ENCODE peak calls at places on chromosomes 12 and 14, in seven cellular contexts. H is stomach; R is GM12865; C is Peyer's patch; Y is K562; X is CD4-positive, alpha-beta memory T cell; P is HAP-1. E is an unnamed sample.

GRCh38 chr12:11797317-11797913 is 147.9 kb downstream of the ETV6 start:
- DNase-seq in H (peak), R (no peak), C (no peak), Y (no peak), X (no peak), P (no peak), E (no peak)

GRCh38 chr12:8048906-8049305 is 16.4 kb downstream of the FOXJ2 start:
- DNase-seq in H (no peak), R (no peak), C (no peak), Y (no peak), X (no peak), P (no peak), E (no peak)

GRCh38 chr12:68871899-68872298 is 61.1 kb downstream of the CPM start:
- DNase-seq in H (no peak), R (peak), C (no peak), Y (no peak), X (no peak), P (peak), E (peak)

GRCh38 chr12:117540011-117540410 is 178.6 kb upstream of the NOS1 start:
- DNase-seq in H (no peak), R (no peak), C (no peak), Y (no peak), X (no peak), P (no peak), E (no peak)

GRCh38 chr14:89926709-89927108 is 27.8 kb downstream of the EFCAB11 start:
- DNase-seq in H (no peak), R (no peak), C (no peak), Y (no peak), X (no peak), P (no peak), E (no peak)

GRCh38 chr12:65470261-65470660 is 191.8 kb downstream of the MSRB3 start:
- DNase-seq in H (no peak), R (no peak), C (no peak), Y (no peak), X (no peak), P (no peak), E (no peak)

GRCh38 chr12:41777064-41777790 is 367.4 kb downstream of the GXYLT1 start:
- DNase-seq in H (no peak), R (no peak), C (no peak), Y (no peak), X (no peak), P (no peak), E (no peak)

GRCh38 chr14:103685276-103686211 is 29.7 kb downstream of the XRCC3 start:
- DNase-seq in H (no peak), R (no peak), C (no peak), Y (no peak), X (no peak), P (no peak), E (no peak)

GRCh38 chr12:115828151-115828550 is 449.3 kb downstream of the MED13L start:
- DNase-seq in H (no peak), R (no peak), C (no peak), Y (no peak), X (no peak), P (no peak), E (no peak)

GRCh38 chr12:6914246-6914947 is at the start of gene ENO2:
- DNase-seq in H (peak), R (peak), C (peak), Y (peak), X (peak), P (peak), E (peak)

GRCh38 chr12:23950775-23951391 is 1.4 kb upstream of the SOX5 start:
- DNase-seq in H (no peak), R (no peak), C (no peak), Y (peak), X (no peak), P (peak), E (no peak)

GRCh38 chr12:94109154-94109553 is 39.2 kb upstream of the PLXNC1 start:
- DNase-seq in H (no peak), R (peak), C (no peak), Y (peak), X (no peak), P (no peak), E (peak)

GRCh38 chr12:104357431-104357952 is 54.0 kb downstream of the EID3 start:
- DNase-seq in H (no peak), R (no peak), C (no peak), Y (peak), X (no peak), P (peak), E (no peak)

GRCh38 chr12:131834798-131835615 is 6.8 kb downstream of the MMP17 start:
- DNase-seq in H (peak), R (no peak), C (no peak), Y (no peak), X (no peak), P (no peak), E (peak)

GRCh38 chr14:96567289-96567899 is 65.2 kb downstream of the PAPOLA start:
- DNase-seq in H (no peak), R (peak), C (no peak), Y (no peak), X (peak), P (no peak), E (peak)

GRCh38 chr14:95545769-95546168 is 10.9 kb downstream of the GLRX5 start:
- DNase-seq in H (no peak), R (no peak), C (no peak), Y (peak), X (no peak), P (no peak), E (peak)

GRCh38 chr14:30270200-30271161 is 288.5 kb upstream of the G2E3 start:
- DNase-seq in H (peak), R (peak), C (peak), Y (peak), X (peak), P (peak), E (peak)

GRCh38 chr12:46110220-46110700 is 119.9 kb upstream of the SCAF11 start:
- DNase-seq in H (peak), R (no peak), C (no peak), Y (no peak), X (no peak), P (no peak), E (peak)

GRCh38 chr12:92735131-92735721 is 32.4 kb downstream of the PLEKHG7 start:
- DNase-seq in H (no peak), R (no peak), C (no peak), Y (no peak), X (no peak), P (no peak), E (no peak)

GRCh38 chr12:50354908-50355307 is 41.5 kb downstream of the FAM186A start:
- DNase-seq in H (no peak), R (no peak), C (no peak), Y (no peak), X (no peak), P (no peak), E (peak)

GRCh38 chr12:51264297-51264696 is 5.9 kb downstream of the SMAGP start:
- DNase-seq in H (no peak), R (no peak), C (no peak), Y (no peak), X (no peak), P (no peak), E (no peak)

GRCh38 chr14:31461545-31461944 is 4.2 kb upstream of the DTD2 start:
- DNase-seq in H (no peak), R (no peak), C (no peak), Y (no peak), X (no peak), P (no peak), E (no peak)

GRCh38 chr14:91244501-91244901 is at the start of gene GPR68:
- DNase-seq in H (peak), R (no peak), C (no peak), Y (no peak), X (peak), P (no peak), E (no peak)

GRCh38 chr14:103001651-103002396 is 55.5 kb downstream of the CDC42BPB start:
- DNase-seq in H (no peak), R (peak), C (peak), Y (no peak), X (no peak), P (no peak), E (no peak)

GRCh38 chr14:23085458-23085857 is 9.5 kb downstream of the ACIN1 start:
- DNase-seq in H (no peak), R (no peak), C (no peak), Y (no peak), X (no peak), P (no peak), E (peak)

GRCh38 chr14:103880334-103880985 is 33.1 kb upstream of the PPP1R13B start:
- DNase-seq in H (peak), R (no peak), C (peak), Y (no peak), X (peak), P (no peak), E (no peak)

GRCh38 chr12:34400423-34400881 is 378.2 kb downstream of the ALG10 start:
- DNase-seq in H (peak), R (no peak), C (peak), Y (peak), X (no peak), P (peak), E (no peak)

GRCh38 chr12:98653866-98654493 is 8.9 kb downstream of the APAF1 start:
- DNase-seq in H (no peak), R (peak), C (no peak), Y (peak), X (peak), P (no peak), E (peak)

GRCh38 chr14:98958048-98959031 is 313.7 kb downstream of the BCL11B start:
- DNase-seq in H (no peak), R (no peak), C (no peak), Y (no peak), X (no peak), P (no peak), E (no peak)

GRCh38 chr14:69772082-69773017 is 5.4 kb downstream of the SRSF5 start:
- DNase-seq in H (no peak), R (no peak), C (no peak), Y (no peak), X (no peak), P (no peak), E (no peak)

GRCh38 chr14:74697543-74697942 is 15.3 kb downstream of the AREL1 start:
- DNase-seq in H (no peak), R (no peak), C (no peak), Y (no peak), X (no peak), P (no peak), E (no peak)

GRCh38 chr14:103118663-103119404 is 4.4 kb upstream of the TNFAIP2 start:
- DNase-seq in H (peak), R (no peak), C (peak), Y (peak), X (no peak), P (no peak), E (no peak)

GRCh38 chr12:121801601-121802484 is 2.0 kb upstream of the SETD1B start:
- DNase-seq in H (no peak), R (peak), C (no peak), Y (no peak), X (peak), P (peak), E (peak)
- H3K4me3 ChIP-seq in H (peak), R (peak), C (peak), Y (peak), X (peak), P (peak), E (peak)

DNA sequence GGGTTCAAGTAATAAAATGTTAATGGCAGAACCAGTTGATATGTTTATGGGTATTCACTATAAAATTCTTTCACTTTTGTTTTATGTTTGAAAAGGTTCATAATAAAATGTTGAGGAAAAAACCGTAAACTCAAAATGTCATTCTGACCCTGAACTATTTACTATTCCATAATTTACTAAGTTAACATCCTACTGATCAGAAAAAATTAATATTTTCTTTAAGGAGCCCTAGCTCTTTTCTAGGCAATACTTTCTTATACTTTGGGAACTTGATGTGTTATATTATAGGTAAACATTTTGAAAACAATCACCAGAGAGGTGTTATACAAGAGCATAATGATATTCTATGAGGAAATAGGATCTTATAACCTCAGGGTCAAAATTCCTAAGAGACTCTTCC is 334.6 kb downstream of the ZFP36L1 start:
- DNase-seq in H (no peak), R (no peak), C (no peak), Y (no peak), X (no peak), P (no peak), E (no peak)
- H3K4me3 ChIP-seq in H (no peak), R (no peak), C (no peak), Y (no peak), X (no peak), P (no peak), E (no peak)

DNA sequence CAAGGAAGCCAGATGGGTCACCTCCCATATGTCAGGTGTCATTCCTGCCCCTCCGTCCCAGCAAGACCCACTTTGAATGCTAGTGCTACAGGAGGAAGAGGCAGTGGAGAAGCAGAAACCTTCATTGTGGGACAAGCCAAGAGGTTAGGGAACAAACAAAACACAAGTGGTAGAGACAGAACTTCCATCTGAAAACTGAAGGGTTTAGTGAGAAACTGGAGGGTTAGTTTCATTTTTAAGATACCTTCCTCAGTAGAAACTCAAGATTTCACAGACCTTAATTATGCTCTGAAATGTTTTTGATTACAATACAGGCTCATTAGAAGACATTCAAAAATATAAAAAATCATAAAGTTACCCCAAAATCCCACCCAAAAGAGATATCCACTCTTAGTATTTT is 24.3 kb downstream of the DMAC2L start:
- DNase-seq in H (no peak), R (no peak), C (no peak), Y (no peak), X (no peak), P (no peak), E (no peak)
- H3K4me3 ChIP-seq in H (no peak), R (no peak), C (no peak), Y (no peak), X (no peak), P (no peak), E (no peak)

GRCh38 chr12:1519642-1520041 is 74.7 kb downstream of the FBXL14 start:
- DNase-seq in H (no peak), R (no peak), C (no peak), Y (no peak), X (no peak), P (no peak), E (no peak)
- H3K4me3 ChIP-seq in H (no peak), R (no peak), C (no peak), Y (no peak), X (no peak), P (no peak), E (no peak)

DNA sequence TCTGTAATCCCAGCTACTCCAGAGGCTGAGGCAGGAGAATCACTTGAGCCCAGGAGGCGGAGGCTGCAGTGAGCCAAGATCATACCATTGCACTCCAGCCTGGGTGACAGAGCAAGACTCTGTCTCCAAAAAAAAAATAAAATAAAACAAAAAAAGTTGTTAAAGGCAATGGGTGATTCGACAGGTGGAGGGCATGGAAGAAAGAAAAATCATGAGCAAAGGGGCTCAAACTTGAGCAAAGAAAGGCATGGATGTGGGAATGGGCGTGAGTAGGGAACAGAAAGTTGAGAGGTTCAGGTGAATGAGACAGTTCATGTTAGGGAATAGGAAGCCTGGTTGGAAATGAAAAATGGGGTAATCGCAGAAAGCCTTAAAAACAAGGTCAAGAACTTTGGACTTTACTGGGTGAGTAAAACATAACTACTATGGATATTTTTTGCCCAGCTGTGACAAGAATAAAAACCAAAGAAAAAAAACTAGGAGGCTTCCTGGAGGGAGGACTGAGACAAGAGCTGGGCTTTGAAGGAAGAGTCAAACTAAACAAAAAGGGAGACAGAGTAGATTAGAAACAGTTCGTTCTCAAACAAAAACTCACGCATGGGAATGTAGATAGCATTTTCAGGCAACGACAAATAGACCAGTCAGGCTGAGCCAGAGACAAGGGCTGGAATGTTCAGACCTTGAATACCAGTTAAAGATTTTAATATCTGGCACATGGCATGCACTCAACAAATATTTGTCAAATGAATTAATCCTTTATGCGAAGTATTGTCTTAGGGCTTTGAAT is 18.8 kb downstream of the PYM1 start:
- DNase-seq in H (no peak), R (no peak), C (no peak), Y (no peak), X (no peak), P (peak), E (no peak)
- H3K4me3 ChIP-seq in H (no peak), R (no peak), C (no peak), Y (no peak), X (no peak), P (no peak), E (no peak)

DNA sequence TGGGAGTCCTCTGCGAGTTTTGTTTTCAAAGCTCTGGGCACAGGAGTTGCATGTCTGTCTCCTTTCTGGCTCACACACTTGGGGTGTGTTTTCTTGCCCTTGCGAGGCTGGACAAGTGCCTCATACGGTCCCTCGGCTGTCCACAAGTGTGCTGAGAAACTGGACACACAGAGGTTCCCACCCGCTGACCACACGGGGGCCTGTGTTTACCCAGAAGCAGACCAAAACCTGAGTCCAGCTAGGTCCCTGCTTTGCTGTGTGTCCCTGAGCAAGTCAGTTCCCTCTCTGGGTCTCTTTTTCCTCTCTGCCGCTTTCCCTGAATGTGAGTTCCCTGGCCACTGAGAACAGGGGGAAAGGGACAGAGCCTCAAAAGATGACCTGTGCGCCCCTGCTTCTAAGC is 678 bp upstream of the OAS2 start:
- DNase-seq in H (no peak), R (peak), C (no peak), Y (no peak), X (no peak), P (no peak), E (no peak)
- H3K4me3 ChIP-seq in H (peak), R (peak), C (peak), Y (no peak), X (peak), P (no peak), E (peak)

GRCh38 chr12:124993568-124994434 is at the start of gene BRI3BP:
- DNase-seq in H (peak), R (peak), C (peak), Y (peak), X (peak), P (peak), E (peak)
- H3K4me3 ChIP-seq in H (peak), R (peak), C (peak), Y (peak), X (peak), P (peak), E (peak)